ENCODE peak calls at places on chromosomes 2 and 18, in ten cellular contexts. V, G, I, X, O, H, S, B, K and U are unnamed samples.

GRCh38 chr2:219684721-219685689 is 57.6 kb downstream of the SLC4A3 start:
- DNase-seq in V (peak), G (peak), I (no peak), X (peak), O (no peak), H (peak), S (peak), B (peak), K (peak), U (peak)

GRCh38 chr2:80073134-80073561 is 231.4 kb downstream of the LRRTM1 start:
- DNase-seq in V (peak), G (peak), I (peak), X (no peak), O (no peak), H (peak), S (no peak), B (no peak), K (no peak), U (no peak)

GRCh38 chr2:12113364-12113763 is 366.9 kb downstream of the LPIN1 start:
- DNase-seq in V (no peak), G (no peak), I (no peak), X (no peak), O (no peak), H (no peak), S (no peak), B (no peak), K (no peak), U (no peak)

GRCh38 chr18:65091737-65092329 is 659.0 kb upstream of the CDH7 start:
- DNase-seq in V (peak), G (peak), I (peak), X (no peak), O (no peak), H (no peak), S (no peak), B (no peak), K (no peak), U (no peak)

GRCh38 chr18:22455425-22456150 is 37.9 kb upstream of the CTAGE1 start:
- DNase-seq in V (no peak), G (no peak), I (no peak), X (no peak), O (no peak), H (no peak), S (no peak), B (no peak), K (no peak), U (no peak)

GRCh38 chr2:29123584-29124349 is 8.6 kb downstream of the CLIP4 start:
- DNase-seq in V (no peak), G (peak), I (peak), X (no peak), O (no peak), H (no peak), S (no peak), B (no peak), K (no peak), U (no peak)

GRCh38 chr2:86068098-86069047 is 37.3 kb downstream of the POLR1A start:
- DNase-seq in V (no peak), G (no peak), I (peak), X (no peak), O (no peak), H (peak), S (no peak), B (no peak), K (no peak), U (no peak)

GRCh38 chr2:12884713-12885282 is 168.1 kb downstream of the TRIB2 start:
- DNase-seq in V (no peak), G (no peak), I (peak), X (no peak), O (no peak), H (no peak), S (no peak), B (no peak), K (peak), U (peak)

GRCh38 chr18:80148316-80149199 is 39.5 kb downstream of the ADNP2 start:
- DNase-seq in V (no peak), G (no peak), I (no peak), X (no peak), O (no peak), H (no peak), S (no peak), B (no peak), K (no peak), U (no peak)

GRCh38 chr2:120230515-120231471 is 7.6 kb upstream of the TMEM185B start:
- DNase-seq in V (no peak), G (no peak), I (no peak), X (peak), O (no peak), H (peak), S (no peak), B (no peak), K (peak), U (peak)

GRCh38 chr18:49227456-49227855 is 233.0 kb downstream of the DYM start:
- DNase-seq in V (no peak), G (no peak), I (no peak), X (no peak), O (no peak), H (peak), S (no peak), B (no peak), K (no peak), U (no peak)

GRCh38 chr2:134420256-134420655 is 166.4 kb downstream of the MGAT5 start:
- DNase-seq in V (no peak), G (no peak), I (no peak), X (no peak), O (no peak), H (no peak), S (no peak), B (no peak), K (no peak), U (no peak)

GRCh38 chr2:34954758-34955157 is 1355.7 kb upstream of the FAM98A start:
- DNase-seq in V (no peak), G (no peak), I (no peak), X (no peak), O (no peak), H (no peak), S (no peak), B (no peak), K (no peak), U (no peak)

GRCh38 chr2:30670453-30670852 is 136.8 kb downstream of the CAPN13 start:
- DNase-seq in V (no peak), G (peak), I (no peak), X (no peak), O (no peak), H (no peak), S (no peak), B (no peak), K (no peak), U (peak)

GRCh38 chr2:102604754-102605153 is 14.6 kb upstream of the SLC9A2 start:
- DNase-seq in V (no peak), G (no peak), I (peak), X (no peak), O (no peak), H (peak), S (no peak), B (no peak), K (no peak), U (no peak)

GRCh38 chr18:10453261-10453884 is 1.1 kb upstream of the APCDD1 start:
- DNase-seq in V (no peak), G (no peak), I (no peak), X (peak), O (peak), H (no peak), S (no peak), B (no peak), K (no peak), U (no peak)

GRCh38 chr2:134717706-134718094 is 1.1 kb downstream of the TMEM163 start:
- DNase-seq in V (no peak), G (no peak), I (no peak), X (no peak), O (peak), H (no peak), S (no peak), B (no peak), K (no peak), U (no peak)

GRCh38 chr2:10175441-10175840 is 52.9 kb downstream of the RRM2 start:
- DNase-seq in V (no peak), G (no peak), I (no peak), X (no peak), O (no peak), H (no peak), S (no peak), B (no peak), K (no peak), U (no peak)

GRCh38 chr18:39241534-39241933 is 1675.9 kb upstream of the CELF4 start:
- DNase-seq in V (no peak), G (peak), I (no peak), X (no peak), O (no peak), H (no peak), S (no peak), B (no peak), K (no peak), U (no peak)

GRCh38 chr2:229408356-229408755 is 137.3 kb upstream of the PID1 start:
- DNase-seq in V (no peak), G (peak), I (peak), X (no peak), O (no peak), H (peak), S (peak), B (peak), K (peak), U (peak)

GRCh38 chr2:45237850-45238542 is 228.7 kb upstream of the SIX2 start:
- DNase-seq in V (no peak), G (peak), I (peak), X (no peak), O (no peak), H (no peak), S (no peak), B (no peak), K (no peak), U (no peak)

GRCh38 chr18:49845629-49846252 is 32.4 kb upstream of the ACAA2 start:
- DNase-seq in V (no peak), G (no peak), I (no peak), X (no peak), O (peak), H (no peak), S (no peak), B (no peak), K (no peak), U (no peak)

GRCh38 chr2:20384949-20385348 is 34.3 kb upstream of the PUM2 start:
- DNase-seq in V (no peak), G (no peak), I (no peak), X (no peak), O (no peak), H (peak), S (no peak), B (no peak), K (no peak), U (no peak)

GRCh38 chr2:27320958-27321543 is 1.8 kb downstream of the MPV17 start:
- DNase-seq in V (peak), G (peak), I (peak), X (no peak), O (peak), H (peak), S (peak), B (peak), K (no peak), U (peak)

GRCh38 chr2:117523267-117523666 is 291.2 kb upstream of the DDX18 start:
- DNase-seq in V (no peak), G (no peak), I (no peak), X (no peak), O (no peak), H (peak), S (peak), B (peak), K (no peak), U (peak)

GRCh38 chr2:214800180-214800579 is 9.3 kb downstream of the BARD1 start:
- DNase-seq in V (no peak), G (no peak), I (no peak), X (no peak), O (no peak), H (no peak), S (no peak), B (no peak), K (no peak), U (no peak)

GRCh38 chr2:186590538-186591441 is 934 bp downstream of the ITGAV start:
- DNase-seq in V (peak), G (peak), I (peak), X (no peak), O (no peak), H (peak), S (no peak), B (no peak), K (no peak), U (no peak)

GRCh38 chr2:48508461-48509124 is 21.4 kb upstream of the STON1 start:
- DNase-seq in V (peak), G (peak), I (no peak), X (no peak), O (no peak), H (peak), S (no peak), B (no peak), K (no peak), U (no peak)

GRCh38 chr2:151634726-151635467 is 99.4 kb downstream of the NEB start:
- DNase-seq in V (no peak), G (no peak), I (no peak), X (no peak), O (no peak), H (no peak), S (no peak), B (no peak), K (no peak), U (no peak)

GRCh38 chr2:33645861-33646260 is 46.8 kb upstream of the FAM98A start:
- DNase-seq in V (no peak), G (no peak), I (no peak), X (no peak), O (no peak), H (no peak), S (no peak), B (no peak), K (no peak), U (no peak)

GRCh38 chr2:1659951-1660565 is 84.3 kb downstream of the PXDN start:
- DNase-seq in V (no peak), G (no peak), I (no peak), X (no peak), O (no peak), H (no peak), S (no peak), B (peak), K (peak), U (peak)

GRCh38 chr2:218733615-218734021 is 23.0 kb downstream of the TTLL4 start:
- DNase-seq in V (no peak), G (peak), I (peak), X (no peak), O (no peak), H (peak), S (no peak), B (peak), K (no peak), U (peak)

GRCh38 chr2:135424849-135425248 is 106.2 kb downstream of the ZRANB3 start:
- DNase-seq in V (no peak), G (no peak), I (no peak), X (no peak), O (no peak), H (no peak), S (no peak), B (no peak), K (no peak), U (no peak)

GRCh38 chr2:197850882-197851281 is 46.5 kb downstream of the PLCL1 start:
- DNase-seq in V (no peak), G (no peak), I (no peak), X (no peak), O (no peak), H (no peak), S (no peak), B (no peak), K (no peak), U (no peak)

GRCh38 chr2:197846120-197846519 is 41.7 kb downstream of the PLCL1 start:
- DNase-seq in V (no peak), G (no peak), I (no peak), X (no peak), O (no peak), H (no peak), S (no peak), B (no peak), K (no peak), U (no peak)

GRCh38 chr2:197846789-197847188 is 42.4 kb downstream of the PLCL1 start:
- DNase-seq in V (no peak), G (no peak), I (no peak), X (no peak), O (no peak), H (no peak), S (no peak), B (no peak), K (no peak), U (no peak)

GRCh38 chr2:197848602-197849001 is 44.2 kb downstream of the PLCL1 start:
- DNase-seq in V (no peak), G (no peak), I (no peak), X (no peak), O (no peak), H (no peak), S (no peak), B (no peak), K (no peak), U (no peak)

DNA sequence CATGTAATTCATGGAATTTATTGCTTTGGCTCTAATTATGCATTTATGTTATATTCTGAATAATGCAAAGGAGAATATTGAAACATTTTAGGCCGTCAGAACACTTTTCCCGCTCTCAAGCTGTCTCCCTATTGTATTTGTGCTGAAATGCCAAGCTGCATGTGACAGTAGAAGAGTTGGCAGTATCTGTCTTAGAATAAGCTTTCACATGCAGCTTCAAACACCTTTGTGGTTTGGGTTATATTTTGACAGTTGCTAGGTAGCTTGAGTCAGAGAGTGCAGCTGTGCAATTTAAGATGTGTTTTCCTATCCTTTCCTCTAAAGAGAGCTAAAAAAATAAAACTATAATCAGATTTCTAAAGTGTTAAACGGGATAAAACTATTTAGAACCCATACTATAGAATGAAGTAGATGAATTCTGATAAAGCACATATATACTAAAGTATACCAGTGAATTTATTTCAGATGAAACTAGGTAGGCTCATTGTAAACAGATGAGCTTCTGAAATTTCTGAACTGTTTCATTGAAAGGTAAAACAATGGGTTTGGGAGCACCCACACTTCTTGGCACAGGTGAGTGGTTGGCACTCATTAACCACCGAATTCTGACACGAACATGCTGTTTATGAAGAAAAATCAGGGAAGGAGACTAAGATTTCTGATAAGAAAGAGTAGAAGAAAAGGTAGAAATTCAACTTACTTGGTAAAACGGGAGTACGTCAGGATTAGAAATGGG is 43.4 kb downstream of the PLCL1 start:
- DNase-seq in V (no peak), G (no peak), I (no peak), X (no peak), O (no peak), H (no peak), S (no peak), B (no peak), K (no peak), U (no peak)
- H3K4me3 ChIP-seq in V (no peak), G (no peak), I (no peak), X (no peak), O (no peak), H (no peak), S (no peak), B (no peak), K (no peak), U (no peak)

DNA sequence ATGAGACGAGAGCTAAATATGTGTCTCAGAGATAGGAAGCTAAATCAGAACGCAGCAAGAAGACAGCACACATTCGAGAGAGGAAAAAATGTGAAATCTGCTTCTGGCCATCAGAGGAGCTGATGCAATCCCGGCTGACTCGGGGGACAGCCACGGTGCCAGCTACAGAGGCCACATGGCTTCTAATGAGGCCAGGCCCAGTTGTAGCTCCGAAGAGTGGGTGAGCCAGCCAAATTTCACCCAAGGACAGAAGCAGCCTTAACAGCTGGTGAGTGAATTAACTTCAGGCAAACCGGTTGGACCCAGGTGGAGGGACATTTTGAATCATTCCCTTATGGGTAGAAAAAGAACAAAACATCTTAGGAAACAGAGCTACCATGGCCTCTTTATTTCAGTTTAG is 754.1 kb downstream of the RNF144A start:
- DNase-seq in V (no peak), G (no peak), I (no peak), X (no peak), O (no peak), H (no peak), S (peak), B (no peak), K (peak), U (peak)
- TF ChIP-seq EP300 in V (no peak), G (no peak), I (no peak), X (no peak), O (no peak), H (no peak), S (no peak), B (no peak), K (no peak), U (no peak)

GRCh38 chr2:232503792-232504323 is 16.2 kb upstream of the ECEL1 start:
- DNase-seq in V (no peak), G (no peak), I (no peak), X (peak), O (no peak), H (no peak), S (no peak), B (no peak), K (no peak), U (no peak)
- H3K4me3 ChIP-seq in V (no peak), G (peak), I (no peak), X (no peak), O (peak), H (peak), S (no peak), B (peak), K (peak), U (peak)

GRCh38 chr2:24855703-24856102 is 62.5 kb downstream of the CENPO start:
- DNase-seq in V (no peak), G (no peak), I (no peak), X (peak), O (no peak), H (no peak), S (no peak), B (no peak), K (no peak), U (peak)
- TF ChIP-seq EP300 in V (no peak), G (no peak), I (no peak), X (no peak), O (no peak), H (no peak), S (no peak), B (no peak), K (no peak), U (no peak)

GRCh38 chr18:37381554-37381953 is 184.0 kb downstream of the CELF4 start:
- DNase-seq in V (no peak), G (no peak), I (no peak), X (no peak), O (no peak), H (no peak), S (no peak), B (no peak), K (no peak), U (no peak)

GRCh38 chr18:37389684-37390368 is 175.8 kb downstream of the CELF4 start:
- DNase-seq in V (no peak), G (no peak), I (no peak), X (no peak), O (no peak), H (no peak), S (no peak), B (no peak), K (no peak), U (no peak)

GRCh38 chr18:37383789-37384151 is 181.8 kb downstream of the CELF4 start:
- DNase-seq in V (no peak), G (no peak), I (no peak), X (no peak), O (no peak), H (no peak), S (no peak), B (no peak), K (no peak), U (no peak)

GRCh38 chr18:37383036-37383788 is 182.4 kb downstream of the CELF4 start:
- DNase-seq in V (no peak), G (no peak), I (peak), X (no peak), O (no peak), H (no peak), S (no peak), B (no peak), K (no peak), U (no peak)

GRCh38 chr18:37385846-37386435 is 179.7 kb downstream of the CELF4 start:
- DNase-seq in V (peak), G (peak), I (peak), X (no peak), O (no peak), H (no peak), S (no peak), B (no peak), K (no peak), U (no peak)
- H3K4me3 ChIP-seq in V (no peak), G (no peak), I (no peak), X (no peak), O (no peak), H (no peak), S (no peak), B (no peak), K (no peak), U (no peak)